ENCODE peak calls at places on chromosomes 16 and 17, in five cellular contexts. W, T, D, R and L are unnamed samples.
A peak's percentile ranks its signal among the peaks of the same experiment; 100 is the strongest.

GRCh38 chr16:53785044-53785443 is 81.1 kb downstream of the FTO start:
- DNase-seq in T (peak; percentile 52), R (no peak), D (peak; percentile 66), W (no peak), L (no peak)

GRCh38 chr17:81189670-81190530 is 23.9 kb upstream of the AATK start:
- DNase-seq in T (no peak), R (no peak), D (no peak), W (no peak), L (peak; percentile 63)

GRCh38 chr17:8117980-8118768 is at the start of gene ALOXE3:
- DNase-seq in T (peak; percentile 82), D (peak; percentile 64), R (peak; percentile 36), W (peak; percentile 58), L (no peak)

GRCh38 chr17:61338000-61338864 is 61.4 kb upstream of the TBX2 start:
- DNase-seq in R (no peak), W (no peak), T (peak; percentile 91), D (peak; percentile 91), L (no peak)

GRCh38 chr16:87780385-87780989 is 14.7 kb upstream of the KLHDC4 start:
- DNase-seq in R (peak; percentile 33), W (peak; percentile 34), D (peak; percentile 38), T (peak; percentile 57), L (peak; percentile 28)

GRCh38 chr17:80426671-80427326 is 11.8 kb downstream of the ENDOV start:
- DNase-seq in D (peak; percentile 50), R (peak; percentile 66), T (peak; percentile 63), W (peak; percentile 79), L (peak; percentile 92)

GRCh38 chr16:60107467-60107866 is 1373.4 kb upstream of the GOT2 start:
- DNase-seq in R (no peak), D (no peak), W (no peak), T (peak; percentile 2), L (no peak)

GRCh38 chr17:58330544-58330996 is 2.0 kb upstream of the TSPOAP1 start:
- DNase-seq in R (no peak), D (no peak), W (no peak), T (no peak), L (no peak)

GRCh38 chr16:4411684-4412083 is 4.7 kb downstream of the CORO7 start:
- DNase-seq in R (peak; percentile 40), T (no peak), D (peak; percentile 39), W (no peak), L (no peak)

GRCh38 chr17:70892527-70892926 is 723.2 kb downstream of the KCNJ2 start:
- DNase-seq in R (no peak), D (no peak), W (no peak), T (no peak), L (no peak)

GRCh38 chr16:12628526-12628925 is 175.2 kb downstream of the CPPED1 start:
- DNase-seq in D (no peak), W (no peak), T (no peak), R (no peak), L (no peak)

GRCh38 chr16:71789136-71789535 is 19.5 kb downstream of the AP1G1 start:
- DNase-seq in D (no peak), W (no peak), R (no peak), T (no peak), L (no peak)

GRCh38 chr16:2852731-2853507 is 5.1 kb downstream of the PRSS22 start:
- DNase-seq in D (no peak), R (no peak), T (no peak), W (no peak), L (no peak)

GRCh38 chr17:79053251-79053925 is 21.2 kb upstream of the ENGASE start:
- DNase-seq in W (no peak), R (no peak), D (peak; percentile 31), T (peak; percentile 60), L (no peak)

DNA sequence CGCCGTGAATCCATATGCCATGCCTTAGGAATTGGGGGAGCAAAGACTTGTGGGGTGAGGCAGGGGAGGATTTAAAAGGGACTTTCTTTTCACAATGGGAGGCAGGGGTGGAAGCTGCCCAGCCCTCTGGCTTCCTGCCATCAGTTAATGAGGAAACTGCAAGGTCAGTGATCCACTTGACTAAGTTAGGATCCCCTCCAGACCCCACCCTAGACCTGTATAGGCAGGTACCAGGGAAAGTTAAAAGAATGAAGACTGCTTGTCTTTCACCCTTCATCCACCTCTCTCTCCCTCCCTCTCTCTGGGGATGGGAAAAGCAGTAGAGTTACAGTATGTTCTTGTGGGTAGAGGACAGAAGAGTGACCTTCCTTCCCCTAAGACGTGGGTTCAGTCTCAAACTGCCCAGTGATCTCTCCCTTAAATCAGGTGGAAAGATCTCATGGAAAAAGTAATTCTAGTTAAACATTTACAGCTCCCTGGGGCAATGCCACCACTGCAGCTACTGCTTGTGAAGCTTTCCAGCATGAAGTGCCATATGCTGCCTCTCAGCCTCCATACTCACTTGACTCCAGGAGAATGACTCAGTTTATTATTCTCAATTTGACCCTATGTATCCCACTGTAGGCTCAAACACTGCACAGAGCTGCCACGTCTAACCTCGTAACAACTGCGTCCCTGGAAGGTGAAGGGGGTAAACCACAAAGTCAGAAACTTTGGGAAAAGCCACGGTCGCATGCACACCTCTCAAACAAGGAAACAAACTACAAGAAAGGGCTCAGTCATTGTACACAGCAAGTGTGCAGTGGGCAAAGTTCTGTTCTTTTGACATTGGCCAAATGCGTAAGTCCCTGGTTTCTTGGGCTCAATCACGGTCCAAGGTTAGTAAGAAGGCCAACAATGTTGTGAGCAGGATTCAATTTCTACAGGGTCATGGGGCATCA is 1.2 kb downstream of the COA3 start:
- DNase-seq in R (peak; percentile 75), T (peak; percentile 11), W (peak; percentile 56), D (no peak), L (no peak)
- TF ChIP-seq CTCF in R (no peak), T (no peak), W (no peak), D (no peak), L (no peak)

DNA sequence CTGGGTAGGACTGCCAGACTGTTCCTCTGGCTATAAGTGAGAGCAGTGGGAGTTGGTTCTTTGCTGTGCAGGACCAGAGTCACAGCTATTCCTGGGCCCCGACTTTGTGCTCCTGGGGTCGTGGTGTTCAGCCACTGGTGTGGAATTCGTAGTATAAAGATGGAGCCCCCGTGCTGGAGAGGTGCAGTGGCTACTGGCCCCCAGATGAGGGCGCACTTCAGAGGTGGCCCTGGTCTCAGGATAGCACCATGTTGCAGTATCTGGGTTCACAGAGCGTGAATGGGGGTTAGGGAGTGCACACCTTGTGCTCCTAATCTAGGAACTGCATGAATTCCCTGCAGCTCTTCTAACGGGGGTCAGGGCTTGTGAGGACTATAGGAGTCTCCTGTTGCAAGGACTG is 21.1 kb downstream of the TANC2 start:
- DNase-seq in D (no peak), R (no peak), W (no peak), T (no peak), L (no peak)
- TF ChIP-seq CTCF in D (peak; percentile 27), R (no peak), W (no peak), T (peak; percentile 42), L (peak; percentile 52)

GRCh38 chr16:90028985-90029384 is 9.7 kb upstream of the DBNDD1 start:
- DNase-seq in D (no peak), R (no peak), W (no peak), T (no peak), L (no peak)
- TF ChIP-seq CTCF in D (no peak), R (no peak), W (no peak), T (no peak), L (no peak)

DNA sequence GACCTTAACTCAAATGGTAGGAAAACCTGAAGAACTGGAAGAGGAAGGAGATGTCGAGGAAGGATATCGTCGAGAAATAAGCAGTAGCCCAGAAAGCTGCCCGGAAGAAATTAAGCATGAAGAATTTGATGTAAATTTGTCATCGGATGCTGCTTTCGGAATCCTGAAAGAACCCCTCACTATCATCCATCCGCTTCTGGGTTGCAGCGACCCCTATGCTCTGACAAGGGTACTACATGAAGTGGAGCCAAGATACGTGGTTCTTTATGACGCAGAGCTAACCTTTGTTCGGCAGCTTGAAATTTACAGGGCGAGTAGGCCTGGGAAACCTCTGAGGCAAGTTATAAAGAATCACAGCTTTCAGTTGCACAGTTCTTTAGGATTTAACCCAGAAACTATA is 15.5 kb downstream of the ERCC4 start:
- DNase-seq in D (no peak), W (no peak), R (no peak), T (no peak), L (peak; percentile 62)
- TF ChIP-seq CTCF in D (peak; percentile 16), W (no peak), R (no peak), T (peak; percentile 53), L (peak; percentile 94)

GRCh38 chr16:19883296-19883951 is 1.2 kb downstream of the GPRC5B start:
- DNase-seq in D (peak; percentile 25), R (peak; percentile 24), W (peak; percentile 48), T (no peak), L (peak; percentile 51)
- TF ChIP-seq CTCF in D (no peak), R (no peak), W (no peak), T (no peak), L (no peak)

GRCh38 chr17:41521574-41522261 is 3.0 kb upstream of the KRT15 start:
- DNase-seq in D (peak; percentile 91), T (peak; percentile 90), R (peak; percentile 87), W (peak; percentile 51), L (no peak)
- TF ChIP-seq CTCF in D (no peak), T (peak; percentile 17), R (no peak), W (no peak), L (no peak)

GRCh38 chr16:89173629-89173921 is 2.0 kb downstream of the CDH15 start:
- DNase-seq in T (no peak), D (no peak), W (no peak), R (no peak), L (no peak)
- TF ChIP-seq CTCF in T (no peak), D (no peak), W (no peak), R (no peak), L (no peak)

GRCh38 chr17:19005789-19006430 is 1.3 kb upstream of the FAM83G start:
- DNase-seq in R (no peak), W (no peak), T (no peak), D (no peak), L (no peak)

GRCh38 chr17:19003966-19004600 is 481 bp downstream of the FAM83G start:
- DNase-seq in T (peak; percentile 40), D (peak; percentile 36), R (peak; percentile 74), W (peak; percentile 59), L (no peak)

GRCh38 chr17:19004601-19005441 is at the start of gene FAM83G:
- DNase-seq in R (peak; percentile 93), D (peak; percentile 71), W (peak; percentile 89), T (peak; percentile 70), L (peak; percentile 32)

GRCh38 chr17:19006698-19007097 is 2.1 kb upstream of the FAM83G start:
- DNase-seq in D (no peak), W (no peak), T (no peak), R (no peak), L (no peak)

DNA sequence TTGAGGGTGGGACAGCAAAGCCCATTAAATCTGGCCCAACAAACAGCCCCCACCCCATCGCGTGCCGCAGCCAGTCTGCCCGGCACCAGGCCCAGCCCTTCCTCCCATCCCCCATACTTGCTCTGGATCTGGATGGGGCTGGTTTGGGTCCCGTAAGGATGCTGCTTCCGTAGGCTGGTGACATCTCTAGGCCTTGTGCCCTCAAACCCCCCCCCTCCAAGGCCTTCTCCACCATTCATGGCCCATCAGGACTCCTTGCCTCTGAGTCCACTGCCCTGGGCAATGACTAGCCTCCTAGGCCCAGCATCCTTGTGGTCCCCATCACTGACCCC is 844 bp upstream of the FAM83G start:
- DNase-seq in D (no peak), T (no peak), W (no peak), R (no peak), L (no peak)
- TF ChIP-seq CTCF in D (no peak), T (no peak), W (no peak), R (no peak), L (no peak)